ENCODE peak calls at places on chromosomes 16 and 17, in eight cellular contexts. K is tibial nerve; H is SK-MEL-5; R is DND-41; J is stimulated activated CD4-positive, alpha-beta T cell treated with anti-CD3 and anti-CD28 coated beads, TNF-alpha, amount 100 ng/mL, for 1 hour; W is left ventricle myocardium inferior; V is AG08396; L is testis. Z is an unnamed sample.

GRCh38 chr17:41013181-41013580 is 4.3 kb upstream of the KRTAP3-1 start:
- DNase-seq in J (no peak), W (no peak), H (no peak), L (no peak), K (no peak), V (no peak), R (no peak), Z (no peak)

GRCh38 chr16:87628940-87629339 is 26.6 kb downstream of the JPH3 start:
- DNase-seq in L (no peak), J (no peak), K (no peak), H (peak; percentile 4), R (no peak), V (no peak), W (no peak), Z (no peak)

GRCh38 chr16:2040031-2040430 is 7.6 kb downstream of the NTHL1 start:
- DNase-seq in R (no peak), J (no peak), H (no peak), K (no peak), V (no peak), W (no peak), L (no peak), Z (no peak)

GRCh38 chr16:68116256-68116853 is 31.2 kb downstream of the NFATC3 start:
- DNase-seq in R (no peak), H (peak; percentile 58), L (no peak), V (peak; percentile 14), W (no peak), K (no peak), J (no peak), Z (peak; percentile 28)

GRCh38 chr16:4313563-4314531 is 2.0 kb upstream of the GLIS2 start:
- DNase-seq in W (no peak), H (peak; percentile 46), V (no peak), R (no peak), L (no peak), J (no peak), K (no peak), Z (no peak)

GRCh38 chr16:11379420-11379819 is 34.2 kb downstream of the RMI2 start:
- DNase-seq in H (no peak), J (no peak), R (no peak), L (no peak), V (no peak), K (no peak), W (no peak), Z (no peak)

GRCh38 chr17:62892870-62893338 is 73.1 kb upstream of the TANC2 start:
- DNase-seq in K (peak; percentile 12), W (peak; percentile 29), L (no peak), H (peak; percentile 68), V (peak; percentile 61), R (no peak), J (no peak), Z (peak; percentile 81)

GRCh38 chr16:10265770-10266615 is 83.8 kb upstream of the GRIN2A start:
- DNase-seq in K (no peak), J (no peak), V (no peak), H (no peak), W (no peak), L (no peak), R (no peak), Z (no peak)

GRCh38 chr16:81495321-81496234 is 51.0 kb downstream of the CMIP start:
- DNase-seq in R (no peak), H (no peak), K (no peak), J (no peak), W (peak; percentile 66), V (no peak), L (no peak), Z (no peak)

GRCh38 chr17:65785109-65785508 is 223.7 kb upstream of the AXIN2 start:
- DNase-seq in H (peak; percentile 25), W (no peak), R (no peak), L (no peak), J (no peak), V (no peak), K (no peak), Z (peak; percentile 20)

GRCh38 chr16:82655315-82655714 is 28.5 kb downstream of the CDH13 start:
- DNase-seq in R (peak; percentile 82), K (no peak), H (no peak), L (no peak), V (peak; percentile 68), W (no peak), J (peak; percentile 27), Z (peak; percentile 69)

GRCh38 chr17:2511462-2512369 is at the start of gene METTL16:
- DNase-seq in J (peak; percentile 90), V (peak; percentile 97), H (peak; percentile 99), W (peak; percentile 98), R (peak; percentile 98), L (peak; percentile 100), K (peak; percentile 99), Z (peak; percentile 99)

GRCh38 chr16:12211870-12212690 is 235.5 kb downstream of the SNX29 start:
- DNase-seq in J (no peak), K (no peak), V (no peak), L (no peak), W (no peak), H (no peak), R (no peak), Z (no peak)

GRCh38 chr17:73641779-73642580 is 2.3 kb downstream of the SDK2 start:
- DNase-seq in R (no peak), W (no peak), H (no peak), L (no peak), J (no peak), K (no peak), V (no peak), Z (no peak)

Z was measured in HTR-8/SVneo.